ENCODE peak calls at places on chromosome 22, in five cellular contexts. J is GM23248, O is HCT116, B is SK-N-SH, E is GM23338. K is an unnamed sample.

GRCh38 chr22:49322861-49323622 is 504.6 kb downstream of the BRD1 start:
- DNase-seq in E (no peak), B (peak; percentile 8), J (no peak), O (no peak), K (no peak)

GRCh38 chr22:25745341-25746011 is 3.5 kb downstream of the MYO18B start:
- DNase-seq in B (no peak), E (no peak), O (no peak), J (peak; percentile 78), K (no peak)

GRCh38 chr22:25420925-25421904 is 143.3 kb upstream of the GRK3 start:
- DNase-seq in O (no peak), E (peak; percentile 95), B (peak; percentile 64), J (peak; percentile 40), K (no peak)

GRCh38 chr22:42648017-42648367 is 1.2 kb downstream of the CYB5R3 start:
- DNase-seq in O (no peak), J (no peak), B (no peak), E (no peak), K (no peak)

GRCh38 chr22:36588285-36588684 is 59.3 kb upstream of the EIF3D start:
- DNase-seq in O (no peak), J (no peak), E (no peak), B (no peak), K (no peak)

GRCh38 chr22:50473088-50473487 is 1.7 kb downstream of the SBF1 start:
- DNase-seq in J (peak; percentile 34), O (peak; percentile 43), E (peak; percentile 57), B (no peak), K (peak; percentile 85)

GRCh38 chr22:37242395-37242918 is 1.6 kb downstream of the RAC2 start:
- DNase-seq in J (peak; percentile 48), E (no peak), O (no peak), B (peak; percentile 60), K (peak; percentile 89)

GRCh38 chr22:28894320-28894719 is 10.9 kb downstream of the ZNRF3 start:
- DNase-seq in O (no peak), J (no peak), E (no peak), B (no peak), K (no peak)

GRCh38 chr22:36377022-36377631 is 10.6 kb downstream of the MYH9 start:
- DNase-seq in J (no peak), B (no peak), E (no peak), O (no peak), K (peak; percentile 86)

GRCh38 chr22:48793949-48794348 is 1033.7 kb downstream of the BRD1 start:
- DNase-seq in O (no peak), J (no peak), E (no peak), B (no peak), K (no peak)

GRCh38 chr22:17824452-17824851 is 50.2 kb upstream of the BID start:
- DNase-seq in J (no peak), O (no peak), B (no peak), E (no peak), K (no peak)

GRCh38 chr22:25909988-25910387 is 168.0 kb downstream of the MYO18B start:
- DNase-seq in J (no peak), E (no peak), O (no peak), B (peak; percentile 23), K (no peak)

GRCh38 chr22:31734512-31734911 is 15.4 kb downstream of the PRR14L start:
- DNase-seq in B (peak; percentile 35), E (no peak), O (no peak), J (peak; percentile 81), K (no peak)

GRCh38 chr22:39182478-39183030 is 30.1 kb upstream of the CBX7 start:
- DNase-seq in E (no peak), O (no peak), J (peak; percentile 16), B (no peak), K (no peak)

GRCh38 chr22:37638351-37639069 is 959 bp upstream of the SH3BP1 start:
- DNase-seq in E (no peak), O (no peak), J (no peak), B (no peak), K (no peak)

GRCh38 chr22:37545703-37546435 is 14.4 kb upstream of the CDC42EP1 start:
- DNase-seq in E (peak; percentile 98), J (peak; percentile 97), O (no peak), B (no peak), K (no peak)

GRCh38 chr22:25673721-25674120 is 68.3 kb upstream of the MYO18B start:
- DNase-seq in J (no peak), O (no peak), B (no peak), E (no peak), K (no peak)

GRCh38 chr22:31106001-31106571 is 1.3 kb downstream of the SELENOM start:
- DNase-seq in B (no peak), E (no peak), J (peak; percentile 65), O (no peak), K (no peak)

GRCh38 chr22:26671317-26672059 is 14.1 kb downstream of the MIAT start:
- DNase-seq in O (no peak), E (peak; percentile 58), J (no peak), B (no peak), K (peak; percentile 86)

GRCh38 chr22:50674606-50675552 is 2.3 kb downstream of the SHANK3 start:
- DNase-seq in B (peak; percentile 97), J (peak; percentile 44), E (peak; percentile 94), O (peak; percentile 61), K (no peak)

GRCh38 chr22:50628543-50629134 is 687 bp upstream of the ARSA start:
- DNase-seq in E (no peak), B (no peak), O (no peak), J (no peak), K (no peak)

GRCh38 chr22:48318173-48318572 is 1509.5 kb downstream of the BRD1 start:
- DNase-seq in J (no peak), B (no peak), O (no peak), E (no peak), K (no peak)

GRCh38 chr22:42933783-42934144 is 76.7 kb upstream of the ARFGAP3 start:
- DNase-seq in E (no peak), O (no peak), B (no peak), J (peak; percentile 97), K (no peak)

GRCh38 chr22:32745251-32745995 is 56.1 kb upstream of the TIMP3 start:
- DNase-seq in E (peak; percentile 35), J (peak; percentile 72), O (peak; percentile 70), B (peak; percentile 78), K (no peak)

GRCh38 chr22:27386186-27386585 is 415.4 kb downstream of the MN1 start:
- DNase-seq in B (no peak), J (no peak), O (no peak), E (no peak), K (no peak)

GRCh38 chr22:49047461-49047860 is 780.2 kb downstream of the BRD1 start:
- DNase-seq in O (no peak), E (no peak), J (no peak), B (no peak), K (no peak)

GRCh38 chr22:36770116-36770945 is 5.6 kb downstream of the IFT27 start:
- DNase-seq in J (no peak), O (no peak), E (peak; percentile 43), B (no peak), K (no peak)

GRCh38 chr22:27568265-27568664 is 233.3 kb downstream of the MN1 start:
- DNase-seq in J (no peak), B (no peak), E (no peak), O (no peak), K (no peak)

GRCh38 chr22:37904572-37905533 is 1.2 kb upstream of the MICALL1 start:
- DNase-seq in E (peak; percentile 40), O (peak; percentile 87), B (peak; percentile 58), J (peak; percentile 99), K (no peak)

DNA sequence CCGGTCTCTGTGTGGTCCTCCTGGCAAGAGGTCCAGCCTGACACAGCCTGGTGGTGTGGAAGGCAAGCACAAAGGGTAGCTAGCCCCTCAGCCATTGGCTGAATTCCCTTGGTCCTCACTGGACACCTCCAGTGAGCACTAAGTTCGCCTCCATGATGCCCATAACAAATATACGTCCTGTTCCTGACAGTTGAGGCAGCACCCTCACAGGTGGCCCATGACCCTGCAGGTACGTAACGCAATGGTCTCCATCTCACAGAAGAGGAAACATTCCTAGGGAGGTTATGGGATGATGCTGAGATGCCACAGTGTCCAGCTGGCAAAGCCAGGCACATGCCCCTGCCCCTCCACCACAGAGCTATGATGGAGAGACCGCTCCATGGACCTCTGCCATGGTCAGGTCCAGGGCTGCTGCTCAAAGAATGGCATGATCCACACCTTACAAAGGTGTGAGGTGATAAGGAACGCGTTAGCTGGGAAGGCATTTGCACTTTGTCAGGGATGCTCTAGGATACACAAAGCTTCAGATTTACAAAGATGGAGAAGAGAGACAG is 1.4 kb upstream of the GNAZ start:
- DNase-seq in E (no peak), O (no peak), J (no peak), B (no peak), K (no peak)
- TF ChIP-seq EZH2phosphoT487 in E (no peak), O (no peak), J (no peak), B (no peak), K (no peak)

DNA sequence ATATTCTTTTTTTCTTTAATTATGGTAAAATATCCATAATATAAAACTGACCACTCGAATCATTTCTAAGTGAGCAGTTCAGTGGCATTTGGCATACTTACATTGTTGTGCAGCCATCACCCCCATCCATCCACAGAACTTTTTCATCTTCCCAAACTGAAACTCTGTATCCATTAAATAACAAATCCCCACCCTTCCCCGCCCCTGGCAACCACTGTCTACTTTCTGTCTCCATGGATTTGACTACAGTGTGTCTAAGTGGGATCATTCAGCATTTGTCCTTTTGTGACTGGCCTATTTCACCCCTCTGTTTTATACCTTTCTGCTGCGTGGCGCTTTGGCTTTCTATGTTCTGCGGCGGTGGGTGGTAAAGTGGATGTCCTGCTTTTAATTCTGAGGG is 49.1 kb downstream of the RTN4R start:
- DNase-seq in O (no peak), B (no peak), J (no peak), E (no peak), K (no peak)
- TF ChIP-seq EZH2phosphoT487 in O (no peak), B (no peak), J (no peak), E (no peak), K (no peak)

DNA sequence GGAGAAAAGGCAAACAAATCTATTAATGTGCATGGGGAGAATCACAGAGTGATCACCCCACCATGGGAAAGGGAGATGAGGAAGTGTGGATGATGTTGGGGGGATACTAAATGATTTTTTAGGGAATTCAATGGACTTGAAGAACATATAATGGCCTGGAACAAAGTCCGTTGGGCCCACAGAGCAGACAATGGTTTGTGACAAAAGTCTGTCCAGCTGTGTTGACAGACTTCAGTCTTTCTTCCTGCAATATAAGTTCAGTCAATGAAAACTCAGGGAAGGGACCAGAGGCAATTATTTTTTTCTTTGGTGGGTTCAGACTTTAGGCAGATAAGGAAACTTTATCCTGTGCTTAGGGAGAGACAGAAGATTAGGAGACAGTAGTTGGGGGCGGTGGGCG is 18.0 kb upstream of the HORMAD2 start:
- DNase-seq in B (no peak), E (no peak), J (no peak), O (no peak), K (no peak)
- TF ChIP-seq EZH2phosphoT487 in B (no peak), E (no peak), J (no peak), O (no peak), K (no peak)

DNA sequence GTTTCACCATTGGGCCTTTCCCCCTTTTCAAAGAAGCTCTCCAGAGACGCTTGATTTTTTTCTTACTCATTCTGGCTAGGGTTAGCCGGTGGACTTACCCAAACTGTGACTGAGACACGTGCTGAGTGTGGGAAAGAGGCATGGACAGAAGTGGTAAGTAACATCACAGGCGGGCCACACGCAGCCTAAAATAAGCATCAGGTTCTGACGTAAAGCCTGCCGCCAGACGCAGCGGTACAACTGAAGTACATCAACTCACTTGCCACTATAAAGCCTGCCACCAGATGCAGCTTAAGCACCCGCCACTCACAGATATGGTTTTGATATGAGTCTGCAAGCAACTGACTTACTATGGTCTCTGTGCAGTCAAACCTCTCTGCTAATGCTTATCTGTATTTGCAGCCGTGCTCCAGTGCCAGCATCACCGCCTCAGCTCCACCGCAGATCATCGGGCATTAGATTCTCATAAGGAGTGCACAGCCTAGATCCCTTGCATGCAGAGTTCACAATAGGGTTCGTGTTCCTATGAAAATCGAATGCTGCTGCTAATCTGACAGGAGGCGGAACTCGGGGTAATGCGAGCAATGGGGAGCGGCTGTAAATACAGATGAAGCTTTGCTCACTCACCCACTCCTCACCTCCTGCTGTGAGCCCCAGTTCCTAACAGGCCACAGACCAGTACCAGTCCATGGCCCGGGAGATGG is 58.8 kb downstream of the PHF21B start:
- DNase-seq in J (no peak), E (no peak), B (no peak), O (no peak), K (no peak)
- TF ChIP-seq EZH2phosphoT487 in J (no peak), E (no peak), B (no peak), O (no peak), K (no peak)

K was measured in OCI-LY7.